ENCODE peak calls at places on chromosomes 16 and 17, in five cellular contexts. E, G, W, P and I are unnamed samples.

GRCh38 chr17:45948498-45948880 is 50.6 kb upstream of the STH start:
- DNase-seq in E (no peak), G (no peak), W (no peak), P (no peak), I (no peak)

GRCh38 chr17:74042744-74043486 is 160.6 kb upstream of the RPL38 start:
- DNase-seq in E (no peak), G (peak), W (no peak), P (no peak), I (peak)

GRCh38 chr16:3578121-3578520 is 918 bp upstream of the NLRC3 start:
- DNase-seq in E (no peak), G (no peak), W (no peak), P (no peak), I (no peak)

GRCh38 chr16:49337814-49338350 is 35.7 kb upstream of the C16orf78 start:
- DNase-seq in E (no peak), G (no peak), W (no peak), P (no peak), I (no peak)

GRCh38 chr16:6964679-6965078 is 368.0 kb upstream of the RBFOX1 start:
- DNase-seq in E (no peak), G (no peak), W (no peak), P (no peak), I (no peak)

GRCh38 chr17:14604920-14605599 is 304.2 kb downstream of the HS3ST3B1 start:
- DNase-seq in E (peak), G (peak), W (no peak), P (no peak), I (peak)

GRCh38 chr17:55354010-55354409 is 67.6 kb downstream of the MMD start:
- DNase-seq in E (no peak), G (no peak), W (no peak), P (no peak), I (no peak)

GRCh38 chr17:81928497-81929252 is 1.1 kb upstream of the MAFG start:
- DNase-seq in E (no peak), G (no peak), W (no peak), P (no peak), I (no peak)

GRCh38 chr16:19393226-19394074 is 24.2 kb upstream of the TMC5 start:
- DNase-seq in E (no peak), G (no peak), W (peak), P (no peak), I (peak)